ENCODE peak calls at places on chromosomes 16 and 17, in seven cellular contexts. One of them, this sample, is unnamed. For H3K4me1 and H3K9me3, the result is how much of the 10 kb centered on the place peaks cover.

GRCh38 chr17:511001-511690 is 158.5 kb upstream of the RPH3AL start:
- DNase-seq in iPS DF 6.9: no peak
- DNase-seq in colonic mucosa: no peak
- DNase-seq in adrenal gland: no peak
- DNase-seq in stomach: no peak
- DNase-seq in heart right ventricle: no peak
- DNase-seq in endodermal cell: no peak
- DNase-seq in this sample: no peak

GRCh38 chr16:88570691-88571092 is 489 bp downstream of the ZC3H18 start:
- DNase-seq in iPS DF 6.9: no peak
- DNase-seq in colonic mucosa: peak
- DNase-seq in adrenal gland: peak
- DNase-seq in stomach: no peak
- DNase-seq in heart right ventricle: peak
- DNase-seq in endodermal cell: no peak
- DNase-seq in this sample: no peak

GRCh38 chr17:82931696-82932060 is 91.9 kb upstream of the ZNF750 start:
- DNase-seq in iPS DF 6.9: no peak
- DNase-seq in colonic mucosa: peak
- DNase-seq in adrenal gland: peak
- DNase-seq in stomach: peak
- DNase-seq in heart right ventricle: peak
- DNase-seq in endodermal cell: no peak
- DNase-seq in this sample: peak

GRCh38 chr17:10126554-10127493 is 71.6 kb downstream of the GAS7 start:
- DNase-seq in iPS DF 6.9: no peak
- DNase-seq in colonic mucosa: no peak
- DNase-seq in adrenal gland: peak
- DNase-seq in stomach: no peak
- DNase-seq in heart right ventricle: no peak
- DNase-seq in endodermal cell: peak
- DNase-seq in this sample: no peak

GRCh38 chr17:34412965-34413441 is 50.0 kb upstream of the CCL1 start:
- DNase-seq in iPS DF 6.9: no peak
- DNase-seq in colonic mucosa: no peak
- DNase-seq in adrenal gland: no peak
- DNase-seq in stomach: no peak
- DNase-seq in heart right ventricle: no peak
- DNase-seq in endodermal cell: no peak
- DNase-seq in this sample: no peak

GRCh38 chr17:2421315-2422147 is 20.7 kb upstream of the MNT start:
- DNase-seq in iPS DF 6.9: no peak
- DNase-seq in colonic mucosa: no peak
- DNase-seq in adrenal gland: peak
- DNase-seq in stomach: no peak
- DNase-seq in heart right ventricle: no peak
- DNase-seq in endodermal cell: peak
- DNase-seq in this sample: no peak

GRCh38 chr17:34445145-34445544 is 82.1 kb upstream of the CCL1 start:
- DNase-seq in iPS DF 6.9: no peak
- DNase-seq in colonic mucosa: no peak
- DNase-seq in adrenal gland: no peak
- DNase-seq in stomach: no peak
- DNase-seq in heart right ventricle: no peak
- DNase-seq in endodermal cell: no peak
- DNase-seq in this sample: no peak

GRCh38 chr17:68627956-68628355 is 26.8 kb upstream of the FAM20A start:
- DNase-seq in iPS DF 6.9: no peak
- DNase-seq in colonic mucosa: peak
- DNase-seq in adrenal gland: no peak
- DNase-seq in stomach: peak
- DNase-seq in heart right ventricle: no peak
- DNase-seq in endodermal cell: peak
- DNase-seq in this sample: no peak

GRCh38 chr17:2259769-2260536 is 43.6 kb downstream of the SMG6 start:
- DNase-seq in iPS DF 6.9: no peak
- DNase-seq in colonic mucosa: no peak
- DNase-seq in adrenal gland: no peak
- DNase-seq in stomach: no peak
- DNase-seq in heart right ventricle: no peak
- DNase-seq in endodermal cell: no peak
- DNase-seq in this sample: no peak

GRCh38 chr16:10592611-10593010 is 12.2 kb upstream of the EMP2 start:
- DNase-seq in iPS DF 6.9: no peak
- DNase-seq in colonic mucosa: no peak
- DNase-seq in adrenal gland: no peak
- DNase-seq in stomach: no peak
- DNase-seq in heart right ventricle: no peak
- DNase-seq in endodermal cell: no peak
- DNase-seq in this sample: no peak

GRCh38 chr17:31294231-31294630 is 2.8 kb downstream of the OMG start:
- DNase-seq in iPS DF 6.9: no peak
- DNase-seq in colonic mucosa: no peak
- DNase-seq in adrenal gland: no peak
- DNase-seq in stomach: no peak
- DNase-seq in heart right ventricle: no peak
- DNase-seq in endodermal cell: no peak
- DNase-seq in this sample: no peak

GRCh38 chr17:55710410-55710809 is 12.3 kb downstream of the TMEM100 start:
- DNase-seq in iPS DF 6.9: no peak
- DNase-seq in colonic mucosa: no peak
- DNase-seq in adrenal gland: no peak
- DNase-seq in stomach: no peak
- DNase-seq in heart right ventricle: no peak
- DNase-seq in endodermal cell: peak
- DNase-seq in this sample: no peak

GRCh38 chr17:47855737-47856136 is 4.8 kb upstream of the SP6 start:
- DNase-seq in iPS DF 6.9: no peak
- DNase-seq in colonic mucosa: no peak
- DNase-seq in adrenal gland: peak
- DNase-seq in stomach: no peak
- DNase-seq in heart right ventricle: no peak
- DNase-seq in endodermal cell: no peak
- DNase-seq in this sample: no peak

GRCh38 chr16:4733747-4734062 is 366 bp downstream of the ANKS3 start:
- DNase-seq in iPS DF 6.9: no peak
- DNase-seq in colonic mucosa: no peak
- DNase-seq in adrenal gland: no peak
- DNase-seq in stomach: no peak
- DNase-seq in heart right ventricle: no peak
- DNase-seq in endodermal cell: no peak
- DNase-seq in this sample: no peak

GRCh38 chr17:18950944-18951905 is 740 bp upstream of the SLC5A10 start:
- DNase-seq in iPS DF 6.9: no peak
- DNase-seq in colonic mucosa: no peak
- DNase-seq in adrenal gland: no peak
- DNase-seq in stomach: peak
- DNase-seq in heart right ventricle: no peak
- DNase-seq in endodermal cell: peak
- DNase-seq in this sample: peak

GRCh38 chr16:25966172-25967097 is 274.7 kb downstream of the HS3ST4 start:
- DNase-seq in iPS DF 6.9: no peak
- DNase-seq in colonic mucosa: no peak
- DNase-seq in adrenal gland: no peak
- DNase-seq in stomach: no peak
- DNase-seq in heart right ventricle: no peak
- DNase-seq in endodermal cell: no peak
- DNase-seq in this sample: no peak

GRCh38 chr16:29811896-29812665 is at the start of gene PRRT2:
- DNase-seq in iPS DF 6.9: no peak
- DNase-seq in colonic mucosa: peak
- DNase-seq in adrenal gland: peak
- DNase-seq in stomach: no peak
- DNase-seq in heart right ventricle: peak
- DNase-seq in endodermal cell: peak
- DNase-seq in this sample: peak

GRCh38 chr16:67082891-67083290 is 26.9 kb upstream of the PHAF1 start:
- DNase-seq in iPS DF 6.9: no peak
- DNase-seq in colonic mucosa: no peak
- DNase-seq in adrenal gland: no peak
- DNase-seq in stomach: no peak
- DNase-seq in heart right ventricle: no peak
- DNase-seq in endodermal cell: no peak
- DNase-seq in this sample: no peak

GRCh38 chr16:87331241-87331801 is 14.1 kb upstream of the C16orf95 start:
- DNase-seq in iPS DF 6.9: no peak
- DNase-seq in colonic mucosa: no peak
- DNase-seq in adrenal gland: no peak
- DNase-seq in stomach: no peak
- DNase-seq in heart right ventricle: no peak
- DNase-seq in endodermal cell: no peak
- DNase-seq in this sample: peak

GRCh38 chr17:32150358-32150757 is 8.1 kb downstream of the RHOT1 start:
- DNase-seq in iPS DF 6.9: no peak
- DNase-seq in colonic mucosa: no peak
- DNase-seq in adrenal gland: no peak
- DNase-seq in stomach: no peak
- DNase-seq in heart right ventricle: no peak
- DNase-seq in endodermal cell: no peak
- DNase-seq in this sample: no peak

GRCh38 chr17:10161392-10161791 is 37.0 kb downstream of the GAS7 start:
- DNase-seq in iPS DF 6.9: no peak
- DNase-seq in colonic mucosa: no peak
- DNase-seq in adrenal gland: no peak
- DNase-seq in stomach: no peak
- DNase-seq in heart right ventricle: no peak
- DNase-seq in endodermal cell: no peak
- DNase-seq in this sample: no peak

GRCh38 chr17:28579526-28579925 is 2.8 kb upstream of the ALDOC start:
- DNase-seq in iPS DF 6.9: no peak
- DNase-seq in colonic mucosa: no peak
- DNase-seq in adrenal gland: no peak
- DNase-seq in stomach: no peak
- DNase-seq in heart right ventricle: no peak
- DNase-seq in endodermal cell: no peak
- DNase-seq in this sample: no peak

GRCh38 chr16:28041615-28042014 is 21.9 kb downstream of the GSG1L start:
- DNase-seq in iPS DF 6.9: no peak
- DNase-seq in colonic mucosa: no peak
- DNase-seq in adrenal gland: no peak
- DNase-seq in stomach: no peak
- DNase-seq in heart right ventricle: no peak
- DNase-seq in endodermal cell: no peak
- DNase-seq in this sample: no peak

GRCh38 chr17:14469971-14470370 is 169.1 kb downstream of the HS3ST3B1 start:
- DNase-seq in iPS DF 6.9: no peak
- DNase-seq in colonic mucosa: no peak
- DNase-seq in adrenal gland: no peak
- DNase-seq in stomach: no peak
- DNase-seq in heart right ventricle: no peak
- DNase-seq in endodermal cell: no peak
- DNase-seq in this sample: no peak

GRCh38 chr16:85425061-85425662 is 188.0 kb upstream of the GSE1 start:
- DNase-seq in iPS DF 6.9: no peak
- DNase-seq in colonic mucosa: peak
- DNase-seq in adrenal gland: no peak
- DNase-seq in stomach: no peak
- DNase-seq in heart right ventricle: no peak
- DNase-seq in endodermal cell: no peak
- DNase-seq in this sample: peak

GRCh38 chr17:3535253-3535995 is 22.2 kb downstream of the TRPV3 start:
- DNase-seq in iPS DF 6.9: peak
- DNase-seq in colonic mucosa: peak
- DNase-seq in adrenal gland: peak
- DNase-seq in stomach: peak
- DNase-seq in heart right ventricle: peak
- DNase-seq in endodermal cell: peak
- DNase-seq in this sample: peak
- H3K4me3 ChIP-seq in iPS DF 6.9: peak
- H3K4me3 ChIP-seq in colonic mucosa: peak
- H3K4me3 ChIP-seq in adrenal gland: peak
- H3K4me3 ChIP-seq in stomach: peak
- H3K4me3 ChIP-seq in heart right ventricle: peak
- H3K4me3 ChIP-seq in endodermal cell: peak
- H3K4me3 ChIP-seq in this sample: no peak

DNA sequence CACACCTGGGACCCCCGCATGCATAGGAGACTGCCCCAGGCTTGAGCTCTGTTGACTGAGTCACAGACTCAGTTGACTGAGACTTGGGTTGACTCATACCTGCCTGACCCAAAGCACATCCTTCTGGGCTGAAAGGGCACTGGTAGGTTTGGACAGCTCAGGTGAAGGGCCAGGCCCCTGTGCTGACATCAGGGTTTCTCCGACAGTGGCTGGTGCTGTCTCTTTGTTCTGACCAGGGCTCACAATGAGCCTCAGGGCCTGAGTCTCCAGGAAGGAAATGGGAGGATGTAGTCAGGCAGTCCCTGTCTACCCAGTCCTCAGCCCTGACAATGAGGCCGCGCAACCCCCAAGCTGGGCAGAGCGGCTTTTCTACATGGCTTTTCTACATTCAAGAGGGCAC is 6.5 kb downstream of the SPNS2 start:
- DNase-seq in iPS DF 6.9: no peak
- DNase-seq in colonic mucosa: no peak
- DNase-seq in adrenal gland: no peak
- DNase-seq in stomach: no peak
- DNase-seq in heart right ventricle: no peak
- DNase-seq in endodermal cell: peak
- DNase-seq in this sample: no peak
- H3K4me1 ChIP-seq in iPS DF 6.9: under half
- H3K4me1 ChIP-seq in colonic mucosa: under half
- H3K4me1 ChIP-seq in adrenal gland: under half
- H3K4me1 ChIP-seq in stomach: half or more
- H3K4me1 ChIP-seq in heart right ventricle: half or more
- H3K4me1 ChIP-seq in endodermal cell: under half
- H3K4me1 ChIP-seq in this sample: under half

DNA sequence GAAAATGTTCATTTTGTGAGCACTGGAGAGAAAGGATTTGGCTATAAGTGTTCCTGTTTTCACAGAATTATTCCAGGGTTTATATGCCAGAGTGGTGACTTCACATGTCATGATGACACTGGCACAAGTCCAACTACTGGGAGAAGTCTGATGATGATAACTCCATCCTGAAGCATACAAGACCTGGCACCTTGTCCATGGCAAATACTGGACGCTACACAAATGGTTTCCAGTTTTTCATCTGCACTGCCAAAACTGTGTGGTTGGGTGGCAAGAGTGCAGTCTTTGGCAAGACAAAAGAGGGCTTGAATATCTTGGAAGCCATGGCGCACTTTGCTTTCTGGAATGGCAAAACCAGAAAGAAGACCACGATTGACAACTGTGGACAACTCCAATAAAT is 385.0 kb downstream of the CDH11 start:
- DNase-seq in iPS DF 6.9: no peak
- DNase-seq in colonic mucosa: no peak
- DNase-seq in adrenal gland: no peak
- DNase-seq in stomach: no peak
- DNase-seq in heart right ventricle: no peak
- DNase-seq in endodermal cell: no peak
- DNase-seq in this sample: no peak
- H3K9me3 ChIP-seq in iPS DF 6.9: under half
- H3K9me3 ChIP-seq in colonic mucosa: under half
- H3K9me3 ChIP-seq in adrenal gland: under half
- H3K9me3 ChIP-seq in stomach: under half
- H3K9me3 ChIP-seq in heart right ventricle: under half
- H3K9me3 ChIP-seq in endodermal cell: under half
- H3K9me3 ChIP-seq in this sample: under half

GRCh38 chr17:35795007-35795870 is at the start of gene MMP28:
- DNase-seq in iPS DF 6.9: no peak
- DNase-seq in colonic mucosa: peak
- DNase-seq in adrenal gland: peak
- DNase-seq in stomach: peak
- DNase-seq in heart right ventricle: peak
- DNase-seq in endodermal cell: peak
- DNase-seq in this sample: peak
- H3K4me3 ChIP-seq in iPS DF 6.9: peak
- H3K4me3 ChIP-seq in colonic mucosa: peak
- H3K4me3 ChIP-seq in adrenal gland: peak
- H3K4me3 ChIP-seq in stomach: peak
- H3K4me3 ChIP-seq in heart right ventricle: peak
- H3K4me3 ChIP-seq in endodermal cell: peak
- H3K4me3 ChIP-seq in this sample: peak